ENCODE peak calls at places on chromosomes 4 and X, in seven cellular contexts. One of them, this sample, is unnamed.

GRCh38 chrX:101759000-101759399 is 99.3 kb upstream of the ARMCX2 start:
- DNase-seq in RWPE1: peak; percentile 2
- DNase-seq in upper lobe of right lung: no peak
- DNase-seq in SW 1271: peak; percentile 1
- DNase-seq in T-helper 9 cell: peak; percentile 3
- DNase-seq in stimulated activated CD8-positive, alpha-beta memory T cell treated with anti-CD3 and anti-CD28 coated beads, Interleukin-15, amount 100 ng/mL, for 48 hours: no peak
- DNase-seq in MM.1S: peak; percentile 43
- DNase-seq in this sample: no peak

GRCh38 chr4:147052361-147052760 is 106.7 kb upstream of the TTC29 start:
- DNase-seq in RWPE1: peak; percentile 38
- DNase-seq in upper lobe of right lung: no peak
- DNase-seq in SW 1271: no peak
- DNase-seq in T-helper 9 cell: no peak
- DNase-seq in stimulated activated CD8-positive, alpha-beta memory T cell treated with anti-CD3 and anti-CD28 coated beads, Interleukin-15, amount 100 ng/mL, for 48 hours: no peak
- DNase-seq in MM.1S: no peak
- DNase-seq in this sample: no peak

GRCh38 chr4:140250989-140251552 is 97.1 kb upstream of the MAML3 start:
- DNase-seq in RWPE1: no peak
- DNase-seq in upper lobe of right lung: no peak
- DNase-seq in SW 1271: no peak
- DNase-seq in T-helper 9 cell: no peak
- DNase-seq in stimulated activated CD8-positive, alpha-beta memory T cell treated with anti-CD3 and anti-CD28 coated beads, Interleukin-15, amount 100 ng/mL, for 48 hours: no peak
- DNase-seq in MM.1S: no peak
- DNase-seq in this sample: no peak

GRCh38 chr4:127555106-127555505 is 77.7 kb upstream of the INTU start:
- DNase-seq in RWPE1: no peak
- DNase-seq in upper lobe of right lung: no peak
- DNase-seq in SW 1271: no peak
- DNase-seq in T-helper 9 cell: no peak
- DNase-seq in stimulated activated CD8-positive, alpha-beta memory T cell treated with anti-CD3 and anti-CD28 coated beads, Interleukin-15, amount 100 ng/mL, for 48 hours: no peak
- DNase-seq in MM.1S: no peak
- DNase-seq in this sample: no peak

GRCh38 chrX:1564750-1565683 is 26.4 kb upstream of the AKAP17A start:
- DNase-seq in RWPE1: no peak
- DNase-seq in upper lobe of right lung: peak; percentile 2
- DNase-seq in SW 1271: no peak
- DNase-seq in T-helper 9 cell: no peak
- DNase-seq in stimulated activated CD8-positive, alpha-beta memory T cell treated with anti-CD3 and anti-CD28 coated beads, Interleukin-15, amount 100 ng/mL, for 48 hours: no peak
- DNase-seq in MM.1S: no peak
- DNase-seq in this sample: no peak

GRCh38 chr4:137755033-137755471 is 222.8 kb upstream of the PCDH18 start:
- DNase-seq in RWPE1: peak; percentile 49
- DNase-seq in upper lobe of right lung: no peak
- DNase-seq in SW 1271: peak; percentile 2
- DNase-seq in T-helper 9 cell: no peak
- DNase-seq in stimulated activated CD8-positive, alpha-beta memory T cell treated with anti-CD3 and anti-CD28 coated beads, Interleukin-15, amount 100 ng/mL, for 48 hours: no peak
- DNase-seq in MM.1S: no peak
- DNase-seq in this sample: peak; percentile 53

GRCh38 chr4:53584658-53585057 is 6.6 kb downstream of the LNX1 start:
- DNase-seq in RWPE1: no peak
- DNase-seq in upper lobe of right lung: no peak
- DNase-seq in SW 1271: no peak
- DNase-seq in T-helper 9 cell: no peak
- DNase-seq in stimulated activated CD8-positive, alpha-beta memory T cell treated with anti-CD3 and anti-CD28 coated beads, Interleukin-15, amount 100 ng/mL, for 48 hours: no peak
- DNase-seq in MM.1S: no peak
- DNase-seq in this sample: no peak

GRCh38 chr4:95599777-95600436 is 51.1 kb upstream of the UNC5C start:
- DNase-seq in RWPE1: no peak
- DNase-seq in upper lobe of right lung: no peak
- DNase-seq in SW 1271: no peak
- DNase-seq in T-helper 9 cell: no peak
- DNase-seq in stimulated activated CD8-positive, alpha-beta memory T cell treated with anti-CD3 and anti-CD28 coated beads, Interleukin-15, amount 100 ng/mL, for 48 hours: no peak
- DNase-seq in MM.1S: peak; percentile 51
- DNase-seq in this sample: no peak

GRCh38 chr4:145418739-145419138 is 62.9 kb upstream of the SMAD1 start:
- DNase-seq in RWPE1: no peak
- DNase-seq in upper lobe of right lung: no peak
- DNase-seq in SW 1271: no peak
- DNase-seq in T-helper 9 cell: no peak
- DNase-seq in stimulated activated CD8-positive, alpha-beta memory T cell treated with anti-CD3 and anti-CD28 coated beads, Interleukin-15, amount 100 ng/mL, for 48 hours: no peak
- DNase-seq in MM.1S: no peak
- DNase-seq in this sample: no peak

GRCh38 chr4:135065366-135065765 is 863.8 kb upstream of the PABPC4L start:
- DNase-seq in RWPE1: no peak
- DNase-seq in upper lobe of right lung: no peak
- DNase-seq in SW 1271: no peak
- DNase-seq in T-helper 9 cell: no peak
- DNase-seq in stimulated activated CD8-positive, alpha-beta memory T cell treated with anti-CD3 and anti-CD28 coated beads, Interleukin-15, amount 100 ng/mL, for 48 hours: no peak
- DNase-seq in MM.1S: no peak
- DNase-seq in this sample: peak; percentile 3

GRCh38 chr4:38071801-38072567 is 111.8 kb downstream of the PTTG2 start:
- DNase-seq in RWPE1: no peak
- DNase-seq in upper lobe of right lung: peak; percentile 69
- DNase-seq in SW 1271: no peak
- DNase-seq in T-helper 9 cell: no peak
- DNase-seq in stimulated activated CD8-positive, alpha-beta memory T cell treated with anti-CD3 and anti-CD28 coated beads, Interleukin-15, amount 100 ng/mL, for 48 hours: no peak
- DNase-seq in MM.1S: peak; percentile 38
- DNase-seq in this sample: no peak

GRCh38 chr4:138892483-138893386 is 122.8 kb upstream of the NOCT start:
- DNase-seq in RWPE1: no peak
- DNase-seq in upper lobe of right lung: no peak
- DNase-seq in SW 1271: no peak
- DNase-seq in T-helper 9 cell: no peak
- DNase-seq in stimulated activated CD8-positive, alpha-beta memory T cell treated with anti-CD3 and anti-CD28 coated beads, Interleukin-15, amount 100 ng/mL, for 48 hours: peak; percentile 3
- DNase-seq in MM.1S: no peak
- DNase-seq in this sample: no peak

GRCh38 chr4:174265917-174266316 is 17.6 kb downstream of the FBXO8 start:
- DNase-seq in RWPE1: no peak
- DNase-seq in upper lobe of right lung: no peak
- DNase-seq in SW 1271: no peak
- DNase-seq in T-helper 9 cell: no peak
- DNase-seq in stimulated activated CD8-positive, alpha-beta memory T cell treated with anti-CD3 and anti-CD28 coated beads, Interleukin-15, amount 100 ng/mL, for 48 hours: no peak
- DNase-seq in MM.1S: no peak
- DNase-seq in this sample: no peak

GRCh38 chr4:80309301-80310004 is 26.1 kb upstream of the CFAP299 start:
- DNase-seq in RWPE1: peak; percentile 79
- DNase-seq in upper lobe of right lung: no peak
- DNase-seq in SW 1271: no peak
- DNase-seq in T-helper 9 cell: no peak
- DNase-seq in stimulated activated CD8-positive, alpha-beta memory T cell treated with anti-CD3 and anti-CD28 coated beads, Interleukin-15, amount 100 ng/mL, for 48 hours: no peak
- DNase-seq in MM.1S: no peak
- DNase-seq in this sample: peak; percentile 62

GRCh38 chr4:54877006-54877405 is 219.2 kb downstream of the KIT start:
- DNase-seq in RWPE1: no peak
- DNase-seq in upper lobe of right lung: no peak
- DNase-seq in SW 1271: no peak
- DNase-seq in T-helper 9 cell: no peak
- DNase-seq in stimulated activated CD8-positive, alpha-beta memory T cell treated with anti-CD3 and anti-CD28 coated beads, Interleukin-15, amount 100 ng/mL, for 48 hours: no peak
- DNase-seq in MM.1S: no peak
- DNase-seq in this sample: peak; percentile 14

GRCh38 chr4:105765690-105766407 is 57.3 kb downstream of the GSTCD start:
- DNase-seq in RWPE1: peak; percentile 60
- DNase-seq in upper lobe of right lung: no peak
- DNase-seq in SW 1271: peak; percentile 14
- DNase-seq in T-helper 9 cell: no peak
- DNase-seq in stimulated activated CD8-positive, alpha-beta memory T cell treated with anti-CD3 and anti-CD28 coated beads, Interleukin-15, amount 100 ng/mL, for 48 hours: no peak
- DNase-seq in MM.1S: no peak
- DNase-seq in this sample: peak; percentile 56

GRCh38 chr4:86730310-86730709 is 118.9 kb downstream of the SLC10A6 start:
- DNase-seq in RWPE1: no peak
- DNase-seq in upper lobe of right lung: no peak
- DNase-seq in SW 1271: no peak
- DNase-seq in T-helper 9 cell: peak; percentile 2
- DNase-seq in stimulated activated CD8-positive, alpha-beta memory T cell treated with anti-CD3 and anti-CD28 coated beads, Interleukin-15, amount 100 ng/mL, for 48 hours: no peak
- DNase-seq in MM.1S: no peak
- DNase-seq in this sample: no peak

GRCh38 chr4:156959298-156959702 is 12.3 kb downstream of the PDGFC start:
- DNase-seq in RWPE1: no peak
- DNase-seq in upper lobe of right lung: no peak
- DNase-seq in SW 1271: no peak
- DNase-seq in T-helper 9 cell: no peak
- DNase-seq in stimulated activated CD8-positive, alpha-beta memory T cell treated with anti-CD3 and anti-CD28 coated beads, Interleukin-15, amount 100 ng/mL, for 48 hours: no peak
- DNase-seq in MM.1S: no peak
- DNase-seq in this sample: no peak

GRCh38 chr4:184010696-184011095 is 105.6 kb downstream of the STOX2 start:
- DNase-seq in RWPE1: no peak
- DNase-seq in upper lobe of right lung: no peak
- DNase-seq in SW 1271: no peak
- DNase-seq in T-helper 9 cell: no peak
- DNase-seq in stimulated activated CD8-positive, alpha-beta memory T cell treated with anti-CD3 and anti-CD28 coated beads, Interleukin-15, amount 100 ng/mL, for 48 hours: no peak
- DNase-seq in MM.1S: no peak
- DNase-seq in this sample: no peak

GRCh38 chr4:145207934-145208333 is 27.5 kb upstream of the OTUD4 start:
- DNase-seq in RWPE1: no peak
- DNase-seq in upper lobe of right lung: no peak
- DNase-seq in SW 1271: no peak
- DNase-seq in T-helper 9 cell: no peak
- DNase-seq in stimulated activated CD8-positive, alpha-beta memory T cell treated with anti-CD3 and anti-CD28 coated beads, Interleukin-15, amount 100 ng/mL, for 48 hours: no peak
- DNase-seq in MM.1S: no peak
- DNase-seq in this sample: no peak

GRCh38 chrX:40167240-40168182 is 69.8 kb upstream of the BCOR start:
- DNase-seq in RWPE1: no peak
- DNase-seq in upper lobe of right lung: no peak
- DNase-seq in SW 1271: no peak
- DNase-seq in T-helper 9 cell: no peak
- DNase-seq in stimulated activated CD8-positive, alpha-beta memory T cell treated with anti-CD3 and anti-CD28 coated beads, Interleukin-15, amount 100 ng/mL, for 48 hours: no peak
- DNase-seq in MM.1S: no peak
- DNase-seq in this sample: no peak

GRCh38 chr4:122652379-122652778 is 31.5 kb upstream of the IL21 start:
- DNase-seq in RWPE1: peak; percentile 34
- DNase-seq in upper lobe of right lung: no peak
- DNase-seq in SW 1271: peak; percentile 0
- DNase-seq in T-helper 9 cell: peak; percentile 16
- DNase-seq in stimulated activated CD8-positive, alpha-beta memory T cell treated with anti-CD3 and anti-CD28 coated beads, Interleukin-15, amount 100 ng/mL, for 48 hours: peak; percentile 16
- DNase-seq in MM.1S: peak; percentile 67
- DNase-seq in this sample: peak; percentile 71

GRCh38 chr4:164012396-164013027 is 518.0 kb downstream of the TMA16 start:
- DNase-seq in RWPE1: peak; percentile 27
- DNase-seq in upper lobe of right lung: no peak
- DNase-seq in SW 1271: no peak
- DNase-seq in T-helper 9 cell: no peak
- DNase-seq in stimulated activated CD8-positive, alpha-beta memory T cell treated with anti-CD3 and anti-CD28 coated beads, Interleukin-15, amount 100 ng/mL, for 48 hours: no peak
- DNase-seq in MM.1S: peak; percentile 33
- DNase-seq in this sample: no peak

GRCh38 chr4:68773699-68774098 is 42.1 kb upstream of the UGT2B10 start:
- DNase-seq in RWPE1: no peak
- DNase-seq in upper lobe of right lung: no peak
- DNase-seq in SW 1271: no peak
- DNase-seq in T-helper 9 cell: no peak
- DNase-seq in stimulated activated CD8-positive, alpha-beta memory T cell treated with anti-CD3 and anti-CD28 coated beads, Interleukin-15, amount 100 ng/mL, for 48 hours: no peak
- DNase-seq in MM.1S: no peak
- DNase-seq in this sample: no peak

GRCh38 chrX:119880552-119881437 is 9.2 kb downstream of the NDUFA1 start:
- DNase-seq in RWPE1: peak; percentile 50
- DNase-seq in upper lobe of right lung: no peak
- DNase-seq in SW 1271: no peak
- DNase-seq in T-helper 9 cell: no peak
- DNase-seq in stimulated activated CD8-positive, alpha-beta memory T cell treated with anti-CD3 and anti-CD28 coated beads, Interleukin-15, amount 100 ng/mL, for 48 hours: no peak
- DNase-seq in MM.1S: peak; percentile 86
- DNase-seq in this sample: peak; percentile 53

GRCh38 chr4:140296871-140297570 is 76.4 kb upstream of the SCOC start:
- DNase-seq in RWPE1: peak; percentile 59
- DNase-seq in upper lobe of right lung: no peak
- DNase-seq in SW 1271: no peak
- DNase-seq in T-helper 9 cell: no peak
- DNase-seq in stimulated activated CD8-positive, alpha-beta memory T cell treated with anti-CD3 and anti-CD28 coated beads, Interleukin-15, amount 100 ng/mL, for 48 hours: no peak
- DNase-seq in MM.1S: no peak
- DNase-seq in this sample: no peak

GRCh38 chrX:128728943-128729342 is 676.7 kb upstream of the ACTRT1 start:
- DNase-seq in RWPE1: no peak
- DNase-seq in upper lobe of right lung: no peak
- DNase-seq in SW 1271: no peak
- DNase-seq in T-helper 9 cell: no peak
- DNase-seq in stimulated activated CD8-positive, alpha-beta memory T cell treated with anti-CD3 and anti-CD28 coated beads, Interleukin-15, amount 100 ng/mL, for 48 hours: no peak
- DNase-seq in MM.1S: no peak
- DNase-seq in this sample: no peak